ENCODE peak calls at places on chromosomes 12 and 14, in five cellular contexts. X is activated naive CD4-positive, alpha-beta T cell treated with anti-CD3 and anti-CD28 coated beads, Interleukin-2, amount 10 ng/mL, durations not matched to agents 7 days and 5 days; F is gastrocnemius medialis; U is NCI-H345; E is fibroblast of pulmonary artery. W is an unnamed sample.

GRCh38 chr12:87439990-87440827 is 589.0 kb downstream of the C12orf50 start:
- DNase-seq in F (no peak), E (peak), U (no peak), X (no peak), W (peak)

GRCh38 chr14:77040995-77041744 is 12.7 kb upstream of the IRF2BPL start:
- DNase-seq in F (no peak), U (no peak), X (peak), E (no peak), W (no peak)

GRCh38 chr14:95101736-95102677 is 55.3 kb downstream of the DICER1 start:
- DNase-seq in F (no peak), U (no peak), E (no peak), X (no peak), W (no peak)

GRCh38 chr12:65205886-65206285 is 36.5 kb downstream of the LEMD3 start:
- DNase-seq in U (no peak), F (no peak), E (no peak), X (no peak), W (no peak)

GRCh38 chr14:62269204-62269603 is 507.0 kb downstream of the SNAPC1 start:
- DNase-seq in U (no peak), E (peak), X (no peak), F (no peak), W (peak)

GRCh38 chr12:14417717-14418116 is 52.2 kb downstream of the ATF7IP start:
- DNase-seq in E (peak), F (peak), U (no peak), X (peak), W (peak)

GRCh38 chr14:74213907-74214803 is 25.1 kb upstream of the VSX2 start:
- DNase-seq in F (no peak), U (no peak), E (no peak), X (no peak), W (no peak)

GRCh38 chr14:105065280-105066228 is at the start of gene GPR132:
- DNase-seq in U (no peak), F (no peak), X (peak), E (peak), W (peak)

GRCh38 chr14:93970589-93970966 is 5.8 kb downstream of the ASB2 start:
- DNase-seq in X (peak), E (peak), U (peak), F (no peak), W (no peak)

GRCh38 chr12:10716704-10717315 is 6.3 kb downstream of the YBX3 start:
- DNase-seq in F (peak), E (peak), U (no peak), X (no peak), W (peak)

GRCh38 chr14:88837495-88837894 is 13.0 kb downstream of the TTC8 start:
- DNase-seq in E (no peak), X (no peak), F (no peak), U (no peak), W (no peak)

W was measured in NCI-H226.